ENCODE peak calls at places on chromosomes 16 and 17, in six cellular contexts. D is tibial artery, J is A549, Y is adrenal gland, R is RWPE1, H is GM12878. V is an unnamed sample.

GRCh38 chr16:17304814-17305169 is 166.0 kb downstream of the XYLT1 start:
- DNase-seq in J (no peak), R (no peak), D (no peak), Y (no peak), H (no peak), V (no peak)

GRCh38 chr17:50618300-50618699 is 16.4 kb upstream of the ABCC3 start:
- DNase-seq in R (no peak), J (no peak), D (no peak), Y (no peak), H (no peak), V (no peak)

GRCh38 chr17:6756425-6757012 is 673 bp downstream of the XAF1 start:
- DNase-seq in R (no peak), D (no peak), J (no peak), Y (no peak), H (no peak), V (peak)

GRCh38 chr17:44210342-44211192 is 8.9 kb downstream of the UBTF start:
- DNase-seq in R (peak), Y (peak), H (no peak), D (peak), J (peak), V (peak)

GRCh38 chr16:48536600-48537200 is 73.3 kb downstream of the N4BP1 start:
- DNase-seq in R (no peak), H (no peak), D (no peak), J (no peak), Y (no peak), V (no peak)

GRCh38 chr17:49054342-49055092 is 57.3 kb downstream of the IGF2BP1 start:
- DNase-seq in J (no peak), H (no peak), D (no peak), R (no peak), Y (no peak), V (no peak)

GRCh38 chr16:3413730-3414379 is 12.8 kb downstream of the ZNF174 start:
- DNase-seq in Y (no peak), J (no peak), H (no peak), R (no peak), D (no peak), V (no peak)

GRCh38 chr17:79654960-79655382 is 44.1 kb upstream of the RBFOX3 start:
- DNase-seq in Y (peak), J (no peak), R (no peak), D (peak), H (no peak), V (no peak)

GRCh38 chr17:63702223-63702577 is 2.3 kb upstream of the LIMD2 start:
- DNase-seq in J (no peak), D (peak), H (no peak), R (no peak), Y (no peak), V (no peak)

GRCh38 chr17:5502552-5502951 is 16.2 kb downstream of the MIS12 start:
- DNase-seq in Y (no peak), R (no peak), H (no peak), D (no peak), J (no peak), V (no peak)

GRCh38 chr17:20010099-20010863 is 1.1 kb downstream of the SPECC1 start:
- DNase-seq in D (peak), H (no peak), R (peak), J (peak), Y (peak), V (peak)

GRCh38 chr17:43940630-43941029 is 1.6 kb downstream of the PPY start:
- DNase-seq in J (peak), H (no peak), R (no peak), Y (no peak), D (no peak), V (no peak)

GRCh38 chr17:28646039-28646754 is 1.2 kb upstream of the BLTP2 start:
- DNase-seq in R (no peak), J (peak), Y (peak), H (no peak), D (no peak), V (peak)

GRCh38 chr16:10314811-10315210 is 71.0 kb upstream of the ATF7IP2 start:
- DNase-seq in R (peak), D (no peak), Y (no peak), J (no peak), H (no peak), V (no peak)

GRCh38 chr16:66003196-66003595 is 363.3 kb upstream of the CDH5 start:
- DNase-seq in D (no peak), Y (no peak), J (no peak), R (no peak), H (no peak), V (no peak)

GRCh38 chr16:56457927-56458470 is 6.6 kb downstream of the OGFOD1 start:
- DNase-seq in D (no peak), R (no peak), Y (no peak), H (no peak), J (no peak), V (no peak)

GRCh38 chr17:2085648-2085949 is 30.7 kb downstream of the HIC1 start:
- DNase-seq in D (no peak), R (no peak), J (no peak), H (no peak), Y (no peak), V (no peak)

GRCh38 chr17:36188891-36189306 is 7.7 kb downstream of the CCL3L1 start:
- DNase-seq in R (no peak), D (no peak), Y (peak), H (peak), J (no peak), V (peak)

GRCh38 chr16:82011199-82011641 is at the start of gene SDR42E1:
- DNase-seq in J (peak), D (no peak), R (peak), Y (no peak), H (peak), V (peak)

GRCh38 chr16:30903002-30903401 is 6.6 kb downstream of the CTF1 start:
- DNase-seq in D (no peak), H (no peak), J (no peak), R (no peak), Y (no peak), V (peak)

GRCh38 chr16:12170103-12171025 is 193.8 kb downstream of the SNX29 start:
- DNase-seq in D (no peak), J (no peak), Y (no peak), H (no peak), R (no peak), V (no peak)

GRCh38 chr16:3564889-3565141 is 12.4 kb downstream of the NLRC3 start:
- DNase-seq in D (no peak), H (no peak), Y (no peak), R (no peak), J (no peak), V (no peak)

GRCh38 chr17:9371019-9371418 is 204.6 kb downstream of the STX8 start:
- DNase-seq in J (peak), H (peak), Y (no peak), R (peak), D (no peak), V (no peak)

GRCh38 chr17:19285218-19285900 is 48.2 kb downstream of the EPN2 start:
- DNase-seq in D (no peak), H (no peak), R (no peak), Y (no peak), J (no peak), V (no peak)

GRCh38 chr16:30921459-30921747 is 2.0 kb upstream of the FBXL19 start:
- DNase-seq in Y (peak), R (no peak), H (no peak), D (no peak), J (no peak), V (no peak)

GRCh38 chr17:2192367-2193028 is 111.1 kb downstream of the SMG6 start:
- DNase-seq in J (peak), D (no peak), Y (no peak), R (peak), H (peak), V (peak)

GRCh38 chr17:63399316-63399715 is 46.8 kb downstream of the CYB561 start:
- DNase-seq in R (no peak), J (no peak), Y (no peak), H (no peak), D (no peak), V (peak)

GRCh38 chr17:27572665-27573064 is 58.3 kb upstream of the LGALS9 start:
- DNase-seq in R (no peak), J (no peak), Y (no peak), D (no peak), H (no peak), V (no peak)

GRCh38 chr17:81510798-81511549 is 1.6 kb downstream of the ACTG1 start:
- DNase-seq in R (no peak), J (peak), H (no peak), D (peak), Y (no peak), V (no peak)

GRCh38 chr17:78966123-78966813 is 13.5 kb downstream of the LGALS3BP start:
- DNase-seq in H (no peak), D (no peak), Y (no peak), J (no peak), R (no peak), V (no peak)

GRCh38 chr16:81821422-81822128 is 42.5 kb downstream of the PLCG2 start:
- DNase-seq in D (no peak), J (no peak), R (no peak), Y (no peak), H (peak), V (no peak)

GRCh38 chr17:50363217-50364060 is 9.5 kb downstream of the MRPL27 start:
- DNase-seq in H (no peak), R (no peak), Y (peak), J (no peak), D (peak), V (no peak)

GRCh38 chr16:35605921-35606320 is 2146.5 kb downstream of the TP53TG3F start:
- DNase-seq in J (no peak), D (no peak), H (no peak), Y (no peak), R (no peak), V (no peak)

GRCh38 chr16:3623642-3624041 is 12.2 kb upstream of the SLX4 start:
- DNase-seq in R (no peak), H (no peak), Y (no peak), J (no peak), D (no peak), V (no peak)

GRCh38 chr17:61517265-61517664 is 65.0 kb downstream of the TBX4 start:
- DNase-seq in D (no peak), J (peak), Y (no peak), R (no peak), H (no peak), V (no peak)

GRCh38 chr17:68461589-68461988 is 4.3 kb upstream of the WIPI1 start:
- DNase-seq in Y (no peak), H (no peak), J (no peak), R (no peak), D (no peak), V (no peak)

GRCh38 chr16:87602821-87603683 is 744 bp downstream of the JPH3 start:
- DNase-seq in R (no peak), D (no peak), Y (no peak), J (peak), H (no peak), V (no peak)

GRCh38 chr17:17303847-17304490 is 796 bp downstream of the NT5M start:
- DNase-seq in D (no peak), R (no peak), Y (no peak), J (no peak), H (no peak), V (no peak)
- H3K27ac ChIP-seq in D (peak), R (peak), Y (peak), J (peak), H (peak), V (peak)

GRCh38 chr17:812638-813204 is 30.6 kb downstream of the MRM3 start:
- DNase-seq in R (no peak), H (no peak), J (no peak), Y (no peak), D (no peak), V (no peak)
- H3K27ac ChIP-seq in R (peak), H (no peak), J (no peak), Y (no peak), D (no peak), V (no peak)

GRCh38 chr17:73474370-73474988 is 162.7 kb upstream of the CDC42EP4 start:
- DNase-seq in H (no peak), R (peak), J (peak), D (peak), Y (peak), V (peak)
- H3K27ac ChIP-seq in H (no peak), R (no peak), J (no peak), D (no peak), Y (no peak), V (no peak)

DNA sequence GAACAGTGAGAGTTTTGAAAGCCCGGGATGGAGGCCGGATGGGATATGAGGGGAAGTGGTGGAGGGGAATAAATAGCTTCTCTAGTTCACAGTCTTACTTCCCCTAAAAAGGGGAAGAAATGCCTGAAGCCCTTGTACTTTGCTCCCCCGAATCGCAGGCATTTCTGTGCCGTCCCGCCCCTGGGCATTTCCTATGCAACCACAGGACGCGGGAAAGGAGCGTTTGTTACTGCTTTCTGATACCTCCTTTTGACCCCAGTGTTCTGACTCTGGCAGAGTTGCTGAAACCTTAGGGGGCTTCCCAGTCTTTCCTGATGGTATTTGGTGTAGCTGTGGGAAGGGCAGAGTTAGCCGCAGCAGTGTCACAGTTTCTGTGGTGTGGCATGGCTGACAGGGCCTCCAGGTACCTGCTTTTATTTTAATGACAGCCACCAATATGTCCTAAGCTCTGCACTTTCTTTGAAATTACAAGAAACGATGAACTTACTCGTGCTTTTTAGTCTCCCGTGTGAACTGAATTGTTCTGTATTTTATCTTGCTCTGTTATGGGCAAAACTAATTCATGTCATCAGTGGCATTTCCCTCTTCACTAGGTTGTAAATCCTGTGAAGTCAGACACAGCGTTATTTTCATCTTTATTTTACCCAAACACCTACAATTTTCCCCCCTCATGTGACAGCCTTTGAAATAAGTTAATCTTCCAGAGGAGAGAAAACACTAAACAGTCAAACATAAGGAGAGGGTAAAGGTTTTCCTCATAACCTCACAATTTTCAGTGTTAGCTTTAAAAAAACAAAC is 27.1 kb downstream of the USP10 start:
- DNase-seq in H (peak), R (no peak), Y (no peak), D (no peak), J (no peak), V (peak)
- H3K27ac ChIP-seq in H (peak), R (peak), Y (peak), D (peak), J (peak), V (peak)

DNA sequence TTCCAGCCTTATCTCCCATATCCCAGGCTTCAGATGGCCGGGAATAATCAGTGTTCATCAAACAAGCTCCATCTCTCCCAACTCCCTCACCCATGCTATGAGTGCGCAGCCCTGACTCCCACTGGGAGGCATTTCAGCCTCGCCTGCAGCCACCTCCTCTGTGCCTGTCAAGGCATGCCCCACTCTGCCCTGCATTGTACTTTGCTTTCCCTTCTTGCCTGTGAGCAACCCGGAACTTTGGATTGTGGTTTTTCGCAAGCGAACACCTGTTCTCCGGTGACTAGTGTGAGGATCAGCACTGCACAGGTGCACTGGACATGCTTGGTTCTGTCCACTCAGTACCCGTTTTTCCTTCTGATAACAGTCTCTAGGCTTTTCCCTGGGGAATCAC is 9.2 kb downstream of the CHST6 start:
- DNase-seq in J (no peak), H (no peak), D (no peak), Y (no peak), R (peak), V (peak)
- H3K27ac ChIP-seq in J (peak), H (peak), D (no peak), Y (peak), R (peak), V (no peak)

DNA sequence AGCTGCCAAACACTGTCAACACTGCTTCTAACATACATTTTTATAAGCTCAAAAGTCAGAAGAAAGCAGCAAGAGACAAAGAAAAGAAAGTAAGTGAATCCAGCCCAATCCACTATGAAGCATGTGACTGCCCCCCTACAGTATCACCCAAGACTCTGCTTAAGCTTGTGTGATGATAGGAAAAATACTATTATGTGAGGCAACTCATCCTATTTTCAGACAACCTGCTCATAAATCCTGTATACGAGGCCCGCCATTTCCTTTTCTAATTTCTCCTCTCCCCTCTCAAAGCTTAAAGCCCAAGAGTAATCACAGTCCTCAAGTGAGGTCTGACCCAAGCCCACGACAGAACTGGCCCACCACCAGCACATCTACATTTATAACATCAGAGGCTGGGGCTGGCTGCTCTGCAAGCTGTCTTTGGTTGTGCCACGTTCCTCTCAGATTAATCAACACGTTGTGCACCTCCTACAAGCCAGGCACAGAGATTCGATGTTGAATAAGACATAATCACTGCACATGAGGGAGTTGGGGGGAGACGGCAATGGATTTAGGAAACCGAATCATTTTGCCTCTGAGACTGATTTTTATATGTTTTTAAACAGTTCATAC is 16.2 kb downstream of the USP31 start:
- DNase-seq in H (no peak), D (no peak), J (no peak), Y (no peak), R (no peak), V (no peak)
- H3K27ac ChIP-seq in H (no peak), D (peak), J (no peak), Y (no peak), R (no peak), V (no peak)

GRCh38 chr16:75391254-75391653 is 42.0 kb downstream of the CFDP1 start:
- DNase-seq in Y (no peak), R (no peak), J (no peak), D (no peak), H (no peak), V (no peak)

GRCh38 chr16:75392911-75393310 is 40.4 kb downstream of the CFDP1 start:
- DNase-seq in Y (no peak), H (no peak), R (no peak), J (no peak), D (no peak), V (peak)

GRCh38 chr16:75387951-75388350 is 45.4 kb downstream of the CFDP1 start:
- DNase-seq in R (no peak), Y (no peak), H (no peak), J (no peak), D (no peak), V (no peak)

GRCh38 chr16:75385507-75386152 is 47.7 kb downstream of the CFDP1 start:
- DNase-seq in Y (no peak), D (no peak), H (peak), R (peak), J (peak), V (peak)

GRCh38 chr16:75389096-75389692 is 44.1 kb downstream of the CFDP1 start:
- DNase-seq in D (no peak), Y (no peak), J (no peak), H (no peak), R (no peak), V (no peak)
- H3K27ac ChIP-seq in D (peak), Y (peak), J (no peak), H (no peak), R (no peak), V (no peak)